ENCODE peak calls at places on chromosomes 11 and 22, in five cellular contexts. U is GM12878, P is HepG2, H is K562, L is SK-N-SH. K is an unnamed sample.

GRCh38 chr11:119589011-119589410 is 140.0 kb downstream of the NECTIN1 start:
- DNase-seq in L (no peak), P (no peak), U (no peak), H (no peak), K (no peak)

GRCh38 chr11:26632691-26633159 is 60.7 kb upstream of the MUC15 start:
- DNase-seq in L (no peak), P (no peak), U (peak; percentile 62), H (no peak), K (no peak)

GRCh38 chr11:69840371-69841169 is 21.4 kb upstream of the FGF3 start:
- DNase-seq in H (no peak), L (no peak), U (no peak), P (no peak), K (no peak)

GRCh38 chr11:134332782-134333181 is 994 bp downstream of the GLB1L2 start:
- DNase-seq in U (no peak), P (no peak), H (no peak), L (no peak), K (no peak)

GRCh38 chr11:47469411-47470179 is 20.7 kb upstream of the RAPSN start:
- DNase-seq in H (no peak), P (no peak), U (no peak), L (no peak), K (no peak)

GRCh38 chr11:20723366-20723765 is 54.0 kb downstream of the NELL1 start:
- DNase-seq in L (no peak), P (no peak), H (no peak), U (no peak), K (no peak)

GRCh38 chr22:19325296-19325950 is 33.9 kb upstream of the CLTCL1 start:
- DNase-seq in H (no peak), U (no peak), P (no peak), L (no peak), K (no peak)

GRCh38 chr22:22721681-22722309 is 77.4 kb downstream of the GGTLC2 start:
- DNase-seq in H (no peak), P (no peak), L (no peak), U (peak; percentile 55), K (no peak)

GRCh38 chr11:132862918-132863317 is 669.4 kb downstream of the OPCML start:
- DNase-seq in H (no peak), L (no peak), U (no peak), P (no peak), K (no peak)

GRCh38 chr11:61650781-61651571 is 29.2 kb upstream of the DAGLA start:
- DNase-seq in L (no peak), U (no peak), P (no peak), H (peak; percentile 53), K (no peak)

GRCh38 chr11:12600829-12601228 is 73.4 kb upstream of the TEAD1 start:
- DNase-seq in P (peak; percentile 22), L (no peak), U (no peak), H (no peak), K (no peak)

GRCh38 chr11:12603362-12604088 is 70.7 kb upstream of the TEAD1 start:
- DNase-seq in U (no peak), L (no peak), H (peak; percentile 43), P (no peak), K (no peak)

GRCh38 chr11:12598330-12599256 is 75.6 kb upstream of the TEAD1 start:
- DNase-seq in P (no peak), L (no peak), H (no peak), U (no peak), K (no peak)

GRCh38 chr11:12602421-12602820 is 71.8 kb upstream of the TEAD1 start:
- DNase-seq in U (no peak), L (no peak), H (peak; percentile 16), P (no peak), K (no peak)

DNA sequence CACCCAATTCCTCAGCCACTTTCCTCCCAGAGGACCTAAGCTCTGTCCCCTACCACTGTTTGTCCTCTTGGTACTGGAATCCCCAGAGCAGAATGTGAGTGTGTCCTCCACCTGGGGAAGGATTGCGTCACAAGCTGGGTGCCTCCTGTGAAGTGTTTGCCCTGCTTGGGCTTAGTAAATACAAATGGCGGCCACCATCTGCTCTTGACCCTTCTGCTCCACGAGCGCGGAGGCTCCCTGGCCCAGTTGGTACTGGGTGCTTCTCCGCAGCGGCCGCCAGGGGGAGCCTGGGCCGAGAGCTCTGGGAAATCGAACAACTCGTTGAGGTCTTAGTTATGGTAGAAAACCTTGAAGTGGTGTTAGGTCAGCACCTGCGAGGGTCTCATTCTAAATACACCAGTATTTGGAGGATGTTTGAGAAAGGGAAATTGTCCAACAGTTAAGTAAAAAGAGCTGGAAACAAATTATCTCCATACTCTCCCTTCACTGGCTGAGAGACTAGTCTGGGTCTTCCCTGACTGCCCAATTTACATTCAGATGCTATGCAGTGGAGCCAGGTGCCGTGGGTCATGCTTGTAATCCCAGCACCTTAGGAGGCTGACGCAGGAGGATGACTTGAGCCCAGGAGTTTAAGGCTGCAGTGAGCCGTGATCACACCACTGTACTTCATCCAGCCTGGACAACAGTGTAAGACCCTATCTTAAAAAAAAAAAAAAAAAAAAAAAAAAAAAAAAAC is 74.6 kb upstream of the TEAD1 start:
- DNase-seq in P (peak; percentile 91), L (no peak), H (peak; percentile 68), U (peak; percentile 2), K (no peak)
- TF ChIP-seq GABPA in P (no peak), L (no peak), H (no peak), U (no peak), K (no peak)

GRCh38 chr11:122505304-122506006 is 150.1 kb upstream of the UBASH3B start:
- DNase-seq in L (peak; percentile 82), P (peak; percentile 42), U (peak; percentile 7), H (peak; percentile 57), K (peak; percentile 28)
- TF ChIP-seq REST in L (no peak), P (no peak), U (no peak), H (no peak), K (no peak)

DNA sequence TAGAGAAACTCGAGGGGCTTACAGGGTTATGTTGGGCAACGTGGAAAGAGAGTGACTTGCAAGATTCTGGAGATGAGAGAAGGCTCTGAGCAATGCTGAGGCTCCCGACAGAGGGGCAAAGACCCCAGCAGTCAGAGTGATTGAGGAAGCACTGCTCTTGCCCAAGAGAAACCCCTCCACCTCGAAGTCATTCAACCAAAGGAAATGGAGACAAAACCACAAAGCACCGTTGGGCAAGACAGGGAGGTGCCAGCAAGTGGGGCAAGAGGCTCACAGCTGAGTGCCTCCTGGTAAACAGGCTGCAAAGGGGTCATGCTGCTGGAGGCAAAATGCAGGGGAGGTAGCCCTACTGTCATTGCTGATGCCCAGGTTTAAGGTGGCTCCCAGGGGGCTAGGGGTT is 17.9 kb upstream of the MYH9 start:
- DNase-seq in U (no peak), H (no peak), P (no peak), L (no peak), K (peak; percentile 86)
- TF ChIP-seq GABPA in U (no peak), H (no peak), P (no peak), L (no peak), K (peak; percentile 51)

DNA sequence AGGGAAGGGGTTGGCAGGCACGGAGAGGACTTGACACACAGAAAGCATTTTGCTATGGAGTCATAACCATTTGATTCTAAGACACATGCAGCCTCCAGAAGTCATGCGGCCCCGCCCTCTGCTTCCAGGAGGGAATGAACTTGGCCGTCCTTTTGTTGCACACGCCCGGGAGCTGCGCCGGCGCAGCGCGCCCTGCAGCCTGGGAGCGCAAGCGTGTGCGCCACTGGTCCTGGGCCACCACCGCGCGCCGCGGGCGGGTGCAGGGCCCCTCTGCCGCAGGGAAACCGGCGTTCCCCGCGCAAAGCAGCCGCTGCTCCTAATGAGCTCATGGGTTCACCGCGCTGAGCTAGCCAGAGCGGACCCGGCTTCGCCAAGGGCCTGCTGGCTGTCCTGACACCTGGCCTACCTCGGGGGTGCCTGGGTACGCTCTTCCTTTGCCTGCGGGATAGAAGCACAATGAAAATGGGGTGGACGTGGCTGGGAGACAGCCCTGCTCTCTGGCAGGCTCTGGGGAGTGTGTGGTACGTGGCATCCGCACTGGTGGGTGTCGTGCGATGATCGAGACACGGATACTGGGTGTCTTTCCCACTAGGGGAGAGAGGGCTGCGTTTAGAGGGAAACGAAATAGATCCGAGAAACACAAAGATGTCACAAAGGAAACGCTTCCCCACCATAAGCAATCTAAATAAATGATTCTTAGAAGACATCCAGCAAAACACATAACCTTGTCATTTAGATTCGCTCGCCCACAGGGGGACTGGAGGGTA is 669 bp downstream of the MICAL3 start:
- DNase-seq in H (peak; percentile 61), P (no peak), U (no peak), L (peak; percentile 87), K (no peak)
- TF ChIP-seq REST in H (no peak), P (no peak), U (no peak), L (no peak), K (no peak)

GRCh38 chr11:44732564-44732963 is 5.8 kb downstream of the TSPAN18 start:
- DNase-seq in H (no peak), P (no peak), U (no peak), L (no peak), K (no peak)

GRCh38 chr11:44730775-44731174 is 4.0 kb downstream of the TSPAN18 start:
- DNase-seq in P (no peak), L (no peak), H (no peak), U (no peak), K (no peak)

GRCh38 chr11:44734982-44735381 is 8.2 kb downstream of the TSPAN18 start:
- DNase-seq in L (no peak), P (no peak), U (no peak), H (no peak), K (no peak)

GRCh38 chr11:44731685-44732411 is 5.1 kb downstream of the TSPAN18 start:
- DNase-seq in U (no peak), H (no peak), P (no peak), L (peak; percentile 81), K (no peak)

DNA sequence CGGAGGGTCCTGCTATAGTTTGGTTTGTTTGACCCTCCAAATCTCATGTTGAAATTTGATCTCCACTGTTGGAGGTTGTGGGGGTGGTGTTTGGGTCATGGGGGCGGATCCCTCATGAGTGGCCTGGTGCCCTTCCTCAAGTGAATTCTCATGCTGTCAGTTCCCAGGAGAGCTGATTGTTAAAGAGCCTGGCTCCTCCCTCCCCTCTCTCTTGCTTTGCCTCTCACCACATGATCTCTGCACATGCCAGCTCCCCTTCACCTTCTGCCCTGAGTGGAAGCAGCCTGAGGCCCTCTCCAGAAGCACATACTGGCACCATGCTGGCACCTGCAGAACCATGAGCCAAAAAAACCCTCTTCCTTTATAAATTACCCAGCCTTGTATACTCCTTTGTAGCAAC is 7.1 kb downstream of the TSPAN18 start:
- DNase-seq in L (no peak), U (no peak), P (no peak), H (no peak), K (no peak)
- TF ChIP-seq GABPA in L (no peak), U (no peak), P (no peak), H (no peak), K (no peak)

GRCh38 chr11:34468209-34468841 is 29.6 kb downstream of the CAT start:
- DNase-seq in L (peak; percentile 18), H (peak; percentile 56), P (peak; percentile 30), U (no peak), K (peak; percentile 69)
- TF ChIP-seq REST in L (no peak), H (no peak), P (no peak), U (no peak), K (no peak)

DNA sequence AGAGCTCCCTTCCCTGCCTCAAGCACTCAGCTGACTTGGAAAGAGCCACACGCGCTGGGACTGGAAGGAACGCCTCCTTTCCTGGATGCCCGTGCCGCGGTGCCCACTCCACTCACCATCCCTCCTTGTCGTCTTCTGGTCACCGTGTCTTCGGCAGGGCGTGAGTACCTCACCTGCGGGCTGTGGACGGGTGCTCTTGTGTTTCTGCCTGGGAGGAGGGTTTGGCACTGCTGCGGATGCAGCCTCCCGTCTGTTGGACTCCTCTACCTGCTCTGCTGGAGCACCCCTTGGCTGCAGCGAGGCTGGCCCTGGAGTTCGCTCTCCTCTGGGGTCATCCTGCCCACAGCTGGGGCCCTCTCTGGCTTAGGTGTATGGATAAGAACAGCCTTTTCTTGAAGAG is 612.7 kb downstream of the BRD1 start:
- DNase-seq in H (no peak), P (no peak), U (no peak), L (no peak), K (no peak)
- TF ChIP-seq GABPA in H (no peak), P (no peak), U (no peak), L (no peak), K (no peak)